ENCODE peak calls at places on chromosomes 16 and 17, in nine cellular contexts. U, L, F, J, A, R, S, Y and Z are unnamed samples.
A peak's percentile ranks its signal among the peaks of the same experiment; 100 is the strongest.

GRCh38 chr16:66133641-66134402 is 232.7 kb upstream of the CDH5 start:
- DNase-seq in U (no peak), J (no peak), Y (no peak), S (no peak), F (no peak), R (peak; percentile 17), A (no peak), L (no peak), Z (no peak)

GRCh38 chr16:61500851-61501250 is 535.4 kb downstream of the CDH8 start:
- DNase-seq in L (no peak), Y (no peak), S (no peak), R (no peak), J (no peak), U (no peak), A (no peak), F (no peak), Z (no peak)

GRCh38 chr16:47965439-47965838 is 190.4 kb downstream of the ABCC12 start:
- DNase-seq in L (no peak), Y (no peak), S (no peak), A (no peak), J (no peak), F (no peak), R (peak; percentile 6), U (no peak), Z (no peak)

GRCh38 chr16:50611332-50611934 is 63.2 kb downstream of the NKD1 start:
- DNase-seq in R (peak; percentile 39), A (no peak), S (no peak), Y (peak; percentile 41), U (no peak), L (no peak), F (no peak), J (no peak), Z (no peak)

GRCh38 chr17:66549731-66550207 is 247.4 kb downstream of the PRKCA start:
- DNase-seq in A (no peak), F (no peak), U (no peak), Y (peak; percentile 74), J (no peak), L (peak; percentile 67), R (peak; percentile 73), S (no peak), Z (no peak)

GRCh38 chr16:73031155-73031866 is 16.6 kb downstream of the ZFHX3 start:
- DNase-seq in Y (no peak), R (no peak), A (no peak), L (peak; percentile 80), U (no peak), F (no peak), J (peak; percentile 45), S (no peak), Z (no peak)

GRCh38 chr17:1490643-1491405 is 1.7 kb downstream of the MYO1C start:
- DNase-seq in S (no peak), J (peak; percentile 91), U (peak; percentile 69), R (peak; percentile 48), L (peak; percentile 59), F (peak; percentile 55), A (peak; percentile 34), Y (peak; percentile 55), Z (peak; percentile 91)

GRCh38 chr17:5121186-5121841 is 5.5 kb downstream of the USP6 start:
- DNase-seq in U (no peak), S (no peak), Y (no peak), F (no peak), A (no peak), R (no peak), J (peak; percentile 28), L (no peak), Z (no peak)

GRCh38 chr16:11170696-11171447 is 85.1 kb downstream of the SOCS1 start:
- DNase-seq in A (no peak), R (no peak), J (no peak), L (no peak), Y (no peak), F (no peak), S (no peak), U (no peak), Z (no peak)

GRCh38 chr16:85473909-85474640 is 139.0 kb upstream of the GSE1 start:
- DNase-seq in J (no peak), F (no peak), L (peak; percentile 70), U (no peak), S (no peak), Y (no peak), R (peak; percentile 12), A (no peak), Z (no peak)

GRCh38 chr17:3870871-3871306 is 22.0 kb downstream of the CAMKK1 start:
- DNase-seq in Y (peak; percentile 81), R (no peak), L (no peak), F (no peak), A (no peak), U (no peak), J (no peak), S (no peak), Z (peak; percentile 48)

GRCh38 chr17:75090871-75091854 is 3.4 kb downstream of the SLC16A5 start:
- DNase-seq in S (no peak), A (no peak), J (no peak), L (no peak), F (no peak), R (no peak), U (no peak), Y (no peak), Z (no peak)

GRCh38 chr16:59783191-59783590 is 1049.1 kb upstream of the GOT2 start:
- DNase-seq in U (no peak), Y (no peak), F (no peak), L (peak; percentile 2), A (no peak), S (no peak), R (no peak), J (no peak), Z (no peak)

GRCh38 chr16:71883193-71883848 is 661 bp downstream of the ZNF821 start:
- DNase-seq in U (peak; percentile 41), L (no peak), S (no peak), Y (no peak), J (peak; percentile 75), F (peak; percentile 67), R (no peak), A (peak; percentile 43), Z (peak; percentile 39)

GRCh38 chr17:27473748-27474609 is 17.7 kb downstream of the KSR1 start:
- DNase-seq in A (peak; percentile 71), F (peak; percentile 75), R (no peak), L (no peak), U (peak; percentile 6), Y (peak; percentile 69), J (peak; percentile 72), S (no peak), Z (no peak)

GRCh38 chr16:28531777-28532744 is 6.7 kb downstream of the NUPR1 start:
- DNase-seq in R (peak; percentile 33), U (no peak), Y (peak; percentile 61), F (no peak), J (peak; percentile 91), S (no peak), L (peak; percentile 51), A (no peak), Z (no peak)

GRCh38 chr16:79658301-79659001 is 57.9 kb upstream of the MAF start:
- DNase-seq in F (no peak), R (peak; percentile 79), A (no peak), S (no peak), Y (peak; percentile 68), L (peak; percentile 57), J (no peak), U (no peak), Z (no peak)

GRCh38 chr17:40122466-40122943 is 734 bp downstream of the MSL1 start:
- DNase-seq in F (no peak), Y (peak; percentile 61), J (peak; percentile 85), A (no peak), R (no peak), U (peak; percentile 55), S (no peak), L (peak; percentile 31), Z (peak; percentile 57)

GRCh38 chr16:85483424-85483823 is 129.7 kb upstream of the GSE1 start:
- DNase-seq in U (no peak), J (no peak), A (no peak), F (no peak), S (no peak), Y (no peak), R (no peak), L (no peak), Z (no peak)

GRCh38 chr16:24117680-24118079 is 138.5 kb upstream of the CACNG3 start:
- DNase-seq in L (no peak), R (no peak), U (no peak), J (no peak), Y (no peak), F (no peak), A (no peak), S (no peak), Z (no peak)

GRCh38 chr17:3691539-3692166 is 4.3 kb downstream of the P2RX5 start:
- DNase-seq in R (no peak), J (no peak), F (no peak), A (no peak), L (no peak), U (no peak), Y (no peak), S (no peak), Z (no peak)

GRCh38 chr17:27768858-27769410 is 31.4 kb downstream of the NOS2 start:
- DNase-seq in Y (no peak), S (no peak), U (no peak), J (no peak), R (no peak), L (no peak), F (no peak), A (no peak), Z (no peak)

GRCh38 chr17:7845359-7846062 is 9.4 kb upstream of the TMEM88 start:
- DNase-seq in L (no peak), U (no peak), F (no peak), S (no peak), Y (no peak), A (no peak), J (peak; percentile 66), R (no peak), Z (no peak)

GRCh38 chr16:70689970-70690905 is 4.4 kb upstream of the MTSS2 start:
- DNase-seq in F (no peak), A (no peak), R (no peak), S (no peak), L (no peak), U (no peak), Y (no peak), J (no peak), Z (no peak)

GRCh38 chr16:29745853-29746345 is at the start of gene C16orf54:
- DNase-seq in F (peak; percentile 77), L (no peak), Y (no peak), J (peak; percentile 91), R (no peak), U (peak; percentile 80), S (peak; percentile 67), A (peak; percentile 97), Z (peak; percentile 61)

GRCh38 chr17:58344791-58345157 is 7.2 kb downstream of the SUPT4H1 start:
- DNase-seq in A (peak; percentile 51), F (peak; percentile 59), R (no peak), U (peak; percentile 85), Y (no peak), S (no peak), L (no peak), J (peak; percentile 21), Z (peak; percentile 19)

GRCh38 chr16:77611386-77611785 is 110.9 kb upstream of the NUDT7 start:
- DNase-seq in S (no peak), F (no peak), R (peak; percentile 4), L (no peak), U (no peak), J (no peak), A (no peak), Y (no peak), Z (no peak)

GRCh38 chr16:28935924-28936783 is 4.4 kb downstream of the CD19 start:
- DNase-seq in U (peak; percentile 80), J (peak; percentile 92), L (peak; percentile 76), A (peak; percentile 74), F (peak; percentile 78), S (peak; percentile 86), Y (peak; percentile 81), R (peak; percentile 76), Z (peak; percentile 91)

GRCh38 chr17:80160536-80160935 is 9.3 kb upstream of the CARD14 start:
- DNase-seq in F (no peak), U (no peak), R (no peak), J (no peak), S (no peak), L (no peak), Y (no peak), A (no peak), Z (no peak)

GRCh38 chr17:62681061-62681938 is 53.8 kb downstream of the MRC2 start:
- DNase-seq in J (no peak), A (no peak), L (no peak), S (no peak), R (no peak), Y (no peak), U (no peak), F (no peak), Z (no peak)

GRCh38 chr16:48182979-48183537 is 27.3 kb upstream of the ABCC12 start:
- DNase-seq in J (no peak), A (no peak), S (no peak), R (no peak), U (peak; percentile 40), Y (no peak), F (no peak), L (no peak), Z (no peak)